ENCODE peak calls at places on chromosomes 16 and 17, in four cellular contexts. O is substantia nigra, E is Peyer's patch, Q is left colon. X is an unnamed sample.

GRCh38 chr16:75293173-75293572 is 41.7 kb upstream of the BCAR1 start:
- DNase-seq in O (no peak), E (no peak), Q (no peak), X (no peak)

GRCh38 chr17:44745301-44745700 is 13.5 kb upstream of the ADAM11 start:
- DNase-seq in O (no peak), E (no peak), Q (no peak), X (no peak)

GRCh38 chr17:79849953-79850352 is 10.7 kb upstream of the CBX4 start:
- DNase-seq in O (no peak), E (no peak), Q (no peak), X (no peak)

GRCh38 chr17:44795928-44796327 is 34.2 kb downstream of the GJC1 start:
- DNase-seq in O (no peak), E (no peak), Q (no peak), X (peak; percentile 62)

GRCh38 chr17:2170023-2170422 is 115.1 kb downstream of the HIC1 start:
- DNase-seq in O (no peak), E (peak; percentile 77), Q (peak; percentile 60), X (no peak)

GRCh38 chr16:77660311-77660710 is 62.0 kb upstream of the NUDT7 start:
- DNase-seq in O (no peak), E (no peak), Q (peak; percentile 6), X (no peak)

GRCh38 chr17:29168079-29168758 is 12.0 kb downstream of the MYO18A start:
- DNase-seq in O (no peak), E (peak; percentile 37), Q (no peak), X (no peak)

GRCh38 chr17:36498560-36499300 is 12.2 kb downstream of the ZNHIT3 start:
- DNase-seq in O (no peak), E (peak; percentile 29), Q (no peak), X (no peak)

GRCh38 chr16:30382398-30383015 is at the start of gene SEPTIN1:
- DNase-seq in O (no peak), E (peak; percentile 88), Q (peak; percentile 60), X (no peak)

GRCh38 chr17:77163521-77164280 is 22.9 kb downstream of the SEC14L1 start:
- DNase-seq in O (no peak), E (no peak), Q (no peak), X (no peak)

GRCh38 chr17:7237761-7238417 is 1.4 kb downstream of the PHF23 start:
- DNase-seq in O (peak; percentile 59), E (peak; percentile 94), Q (peak; percentile 94), X (peak; percentile 90)

GRCh38 chr16:2246301-2246885 is 5.0 kb downstream of the ECI1 start:
- DNase-seq in O (no peak), E (no peak), Q (no peak), X (no peak)

GRCh38 chr17:4187076-4187475 is 44.1 kb downstream of the CYB5D2 start:
- DNase-seq in O (no peak), E (no peak), Q (no peak), X (no peak)

GRCh38 chr17:17201907-17202306 is 4.2 kb downstream of the PLD6 start:
- DNase-seq in O (no peak), E (no peak), Q (no peak), X (no peak)

GRCh38 chr16:16150117-16150877 is 73.0 kb downstream of the ABCC6 start:
- DNase-seq in O (peak; percentile 80), E (no peak), Q (peak; percentile 36), X (peak; percentile 84)

GRCh38 chr17:9363440-9364350 is 211.9 kb downstream of the STX8 start:
- DNase-seq in O (no peak), E (no peak), Q (no peak), X (no peak)

GRCh38 chr16:75236736-75237397 is 14.6 kb downstream of the BCAR1 start:
- DNase-seq in O (no peak), E (no peak), Q (no peak), X (peak; percentile 80)

GRCh38 chr17:11705111-11705510 is 106.8 kb downstream of the DNAH9 start:
- DNase-seq in O (no peak), E (peak; percentile 54), Q (peak; percentile 20), X (no peak)

GRCh38 chr16:84085774-84086173 is 31.0 kb downstream of the MBTPS1 start:
- DNase-seq in O (no peak), E (no peak), Q (no peak), X (no peak)

GRCh38 chr17:73126716-73127473 is 34.4 kb upstream of the SLC39A11 start:
- DNase-seq in O (no peak), E (no peak), Q (no peak), X (no peak)